ENCODE peak calls at places on chromosome 1, in six cellular contexts. K is NB4; E is KG1; N is cardiac muscle cell; M is stimulated activated CD8-positive, alpha-beta memory T cell treated with anti-CD3 and anti-CD28 coated beads, Interleukin-4, amount 100 ng/mL, for 4 hours; O is GM12878. P is an unnamed sample.

GRCh38 chr1:209435654-209436566 is 147.6 kb upstream of the CAMK1G start:
- DNase-seq in N (peak; percentile 82), K (peak; percentile 42), M (no peak), O (no peak), E (no peak), P (peak; percentile 73)

GRCh38 chr1:7539772-7540175 is 231.3 kb upstream of the VAMP3 start:
- DNase-seq in M (no peak), K (peak; percentile 46), O (no peak), E (no peak), N (peak; percentile 65), P (peak; percentile 24)

GRCh38 chr1:10833630-10834557 is 37.4 kb upstream of the CASZ1 start:
- DNase-seq in M (no peak), O (no peak), K (peak; percentile 20), N (no peak), E (no peak), P (no peak)

GRCh38 chr1:204583909-204584632 is 67.9 kb downstream of the MDM4 start:
- DNase-seq in E (no peak), O (no peak), N (no peak), M (no peak), K (no peak), P (no peak)

GRCh38 chr1:230254265-230254664 is 171.9 kb downstream of the PGBD5 start:
- DNase-seq in E (no peak), M (no peak), N (no peak), O (no peak), K (no peak), P (no peak)

GRCh38 chr1:32702599-32703478 is at the start of gene SYNC:
- DNase-seq in M (no peak), K (no peak), N (peak; percentile 60), E (no peak), O (no peak), P (peak; percentile 60)

GRCh38 chr1:62723841-62724240 is 35.7 kb upstream of the DOCK7 start:
- DNase-seq in E (no peak), K (no peak), N (no peak), O (no peak), M (no peak), P (no peak)

GRCh38 chr1:61053281-61053711 is 29.1 kb upstream of the NFIA start:
- DNase-seq in M (no peak), O (no peak), E (no peak), N (no peak), K (no peak), P (no peak)

GRCh38 chr1:236176337-236177336 is 34.3 kb downstream of the GPR137B start:
- DNase-seq in E (no peak), N (no peak), O (no peak), M (no peak), K (no peak), P (no peak)

GRCh38 chr1:82646336-82646735 is 845.6 kb downstream of the ADGRL2 start:
- DNase-seq in E (no peak), O (no peak), K (no peak), N (no peak), M (no peak), P (no peak)

GRCh38 chr1:44036409-44037111 is 5.3 kb upstream of the SLC6A9 start:
- DNase-seq in O (no peak), N (peak; percentile 78), K (peak; percentile 69), E (peak; percentile 41), M (peak; percentile 28), P (peak; percentile 82)

GRCh38 chr1:74467786-74468377 is 44.5 kb downstream of the LRRC53 start:
- DNase-seq in M (no peak), O (no peak), E (no peak), K (peak; percentile 4), N (peak; percentile 24), P (peak; percentile 20)

GRCh38 chr1:50717327-50717726 is 242.7 kb downstream of the FAF1 start:
- DNase-seq in E (no peak), K (no peak), O (no peak), M (no peak), N (no peak), P (no peak)

GRCh38 chr1:201912832-201913231 is 24.1 kb downstream of the SHISA4 start:
- DNase-seq in O (no peak), E (no peak), K (no peak), N (no peak), M (no peak), P (no peak)

GRCh38 chr1:241605146-241605805 is 34.9 kb downstream of the CHML start:
- DNase-seq in O (no peak), E (no peak), M (no peak), N (peak; percentile 11), K (peak; percentile 43), P (peak; percentile 43)

GRCh38 chr1:239247299-239247698 is 139.1 kb upstream of the CHRM3 start:
- DNase-seq in K (no peak), E (no peak), M (no peak), N (no peak), O (no peak), P (no peak)

GRCh38 chr1:45730780-45731319 is 19.6 kb downstream of the IPP start:
- DNase-seq in N (no peak), M (no peak), E (no peak), K (no peak), O (no peak), P (no peak)

GRCh38 chr1:152252157-152252556 is 28.2 kb upstream of the HRNR start:
- DNase-seq in E (no peak), N (no peak), M (no peak), K (no peak), O (no peak), P (no peak)

GRCh38 chr1:61244114-61244513 is 161.8 kb downstream of the NFIA start:
- DNase-seq in O (no peak), K (peak; percentile 35), M (no peak), E (no peak), N (no peak), P (peak; percentile 85)

GRCh38 chr1:53579221-53580008 is 120.2 kb downstream of the DMRTB1 start:
- DNase-seq in K (no peak), O (no peak), E (no peak), M (no peak), N (no peak), P (no peak)

GRCh38 chr1:217274927-217275616 is 355.8 kb downstream of the GPATCH2 start:
- DNase-seq in E (no peak), K (no peak), N (no peak), M (no peak), O (no peak), P (peak; percentile 9)

GRCh38 chr1:156813750-156814570 is 2.7 kb downstream of the SH2D2A start:
- DNase-seq in M (peak; percentile 48), E (no peak), O (no peak), K (peak; percentile 64), N (peak; percentile 56), P (no peak)

GRCh38 chr1:19863804-19864203 is 18.4 kb upstream of the OTUD3 start:
- DNase-seq in E (no peak), N (no peak), O (no peak), M (no peak), K (no peak), P (peak; percentile 71)

GRCh38 chr1:236685917-236686814 is at the start of gene ACTN2:
- DNase-seq in N (peak; percentile 90), M (no peak), O (no peak), E (no peak), K (peak; percentile 42), P (no peak)

GRCh38 chr1:41433501-41433900 is 51.0 kb downstream of the EDN2 start:
- DNase-seq in E (no peak), K (no peak), N (no peak), M (no peak), O (no peak), P (no peak)

GRCh38 chr1:235945775-235946565 is 79.3 kb upstream of the LYST start:
- DNase-seq in M (no peak), K (peak; percentile 93), E (no peak), N (no peak), O (peak; percentile 45), P (no peak)

GRCh38 chr1:61839702-61840101 is 97.4 kb downstream of the PATJ start:
- DNase-seq in E (no peak), K (no peak), O (no peak), M (no peak), N (no peak), P (no peak)

GRCh38 chr1:61227857-61228557 is 145.6 kb downstream of the NFIA start:
- DNase-seq in K (no peak), M (no peak), N (no peak), E (no peak), O (no peak), P (no peak)

GRCh38 chr1:17347769-17348592 is 24.0 kb upstream of the PADI6 start:
- DNase-seq in K (no peak), M (no peak), O (no peak), E (no peak), N (no peak), P (peak; percentile 60)

GRCh38 chr1:183051546-183051945 is 28.3 kb downstream of the LAMC1 start:
- DNase-seq in M (no peak), E (no peak), N (no peak), K (no peak), O (no peak), P (no peak)

GRCh38 chr1:2967881-2968280 is 53.4 kb upstream of the ACTRT2 start:
- DNase-seq in K (no peak), M (no peak), E (no peak), O (no peak), N (no peak), P (no peak)

GRCh38 chr1:22143065-22143514 is at the start of gene WNT4:
- DNase-seq in N (peak; percentile 77), M (no peak), E (no peak), O (no peak), K (no peak), P (no peak)

GRCh38 chr1:119112244-119112643 is 28.2 kb downstream of the WARS2 start:
- DNase-seq in M (no peak), K (no peak), O (no peak), N (no peak), E (no peak), P (no peak)

GRCh38 chr1:11784993-11785769 is 20.6 kb downstream of the MTHFR start:
- DNase-seq in K (peak; percentile 51), N (peak; percentile 80), M (no peak), E (peak; percentile 3), O (no peak), P (no peak)

GRCh38 chr1:187229496-187229895 is 400.7 kb downstream of the PLA2G4A start:
- DNase-seq in K (no peak), M (no peak), N (peak; percentile 56), E (no peak), O (no peak), P (no peak)

GRCh38 chr1:111729271-111729921 is 9.8 kb downstream of the INKA2 start:
- DNase-seq in M (no peak), E (no peak), O (no peak), K (no peak), N (peak; percentile 50), P (no peak)